ENCODE peak calls at places on chromosomes 1 and 21, in ten cellular contexts. Z is osteocyte, P is breast epithelium, S is neural progenitor cell, Y is B cell, T is thoracic aorta, J is sigmoid colon, Q is GM12865, I is tibial nerve, F is psoas muscle. B is an unnamed sample.

GRCh38 chr1:190479028-190479427 is 1.4 kb upstream of the BRINP3 start:
- DNase-seq in Z (no peak), P (no peak), S (peak; percentile 48), Y (no peak), T (no peak), J (no peak), Q (no peak), I (no peak), F (no peak), B (no peak)

GRCh38 chr1:218485241-218485928 is 140.2 kb downstream of the TGFB2 start:
- DNase-seq in Z (no peak), P (no peak), S (no peak), Y (no peak), T (no peak), J (no peak), Q (no peak), I (no peak), F (no peak), B (no peak)

GRCh38 chr1:63946866-63947491 is 173.2 kb downstream of the ROR1 start:
- DNase-seq in Z (peak; percentile 87), P (no peak), S (no peak), Y (no peak), T (peak; percentile 67), J (peak; percentile 75), Q (no peak), I (no peak), F (peak; percentile 46), B (no peak)

GRCh38 chr1:238861342-238861741 is 525.0 kb upstream of the CHRM3 start:
- DNase-seq in Z (no peak), P (no peak), S (no peak), Y (no peak), T (no peak), J (no peak), Q (no peak), I (no peak), F (no peak), B (no peak)

GRCh38 chr21:39518055-39518844 is 66.5 kb downstream of the SH3BGR start:
- DNase-seq in Z (no peak), P (peak; percentile 29), S (peak; percentile 91), Y (peak; percentile 55), T (no peak), J (no peak), Q (peak; percentile 74), I (no peak), F (peak; percentile 39), B (no peak)

GRCh38 chr1:161763522-161764098 is 2.5 kb upstream of the ATF6 start:
- DNase-seq in Z (no peak), P (no peak), S (peak; percentile 37), Y (peak; percentile 67), T (no peak), J (no peak), Q (peak; percentile 59), I (no peak), F (no peak), B (no peak)

GRCh38 chr1:4778056-4778455 is 123.6 kb downstream of the AJAP1 start:
- DNase-seq in Z (no peak), P (no peak), S (peak; percentile 52), Y (no peak), T (no peak), J (no peak), Q (no peak), I (no peak), F (no peak), B (no peak)

GRCh38 chr1:7379445-7379971 is 391.6 kb upstream of the VAMP3 start:
- DNase-seq in Z (peak; percentile 78), P (peak; percentile 68), S (peak; percentile 80), Y (no peak), T (no peak), J (peak; percentile 88), Q (no peak), I (no peak), F (no peak), B (no peak)

GRCh38 chr21:44872568-44873355 is 728 bp downstream of the PTTG1IP start:
- DNase-seq in Z (peak; percentile 84), P (peak; percentile 45), S (peak; percentile 79), Y (peak; percentile 44), T (peak; percentile 23), J (peak; percentile 87), Q (peak; percentile 36), I (no peak), F (peak; percentile 52), B (no peak)

DNA sequence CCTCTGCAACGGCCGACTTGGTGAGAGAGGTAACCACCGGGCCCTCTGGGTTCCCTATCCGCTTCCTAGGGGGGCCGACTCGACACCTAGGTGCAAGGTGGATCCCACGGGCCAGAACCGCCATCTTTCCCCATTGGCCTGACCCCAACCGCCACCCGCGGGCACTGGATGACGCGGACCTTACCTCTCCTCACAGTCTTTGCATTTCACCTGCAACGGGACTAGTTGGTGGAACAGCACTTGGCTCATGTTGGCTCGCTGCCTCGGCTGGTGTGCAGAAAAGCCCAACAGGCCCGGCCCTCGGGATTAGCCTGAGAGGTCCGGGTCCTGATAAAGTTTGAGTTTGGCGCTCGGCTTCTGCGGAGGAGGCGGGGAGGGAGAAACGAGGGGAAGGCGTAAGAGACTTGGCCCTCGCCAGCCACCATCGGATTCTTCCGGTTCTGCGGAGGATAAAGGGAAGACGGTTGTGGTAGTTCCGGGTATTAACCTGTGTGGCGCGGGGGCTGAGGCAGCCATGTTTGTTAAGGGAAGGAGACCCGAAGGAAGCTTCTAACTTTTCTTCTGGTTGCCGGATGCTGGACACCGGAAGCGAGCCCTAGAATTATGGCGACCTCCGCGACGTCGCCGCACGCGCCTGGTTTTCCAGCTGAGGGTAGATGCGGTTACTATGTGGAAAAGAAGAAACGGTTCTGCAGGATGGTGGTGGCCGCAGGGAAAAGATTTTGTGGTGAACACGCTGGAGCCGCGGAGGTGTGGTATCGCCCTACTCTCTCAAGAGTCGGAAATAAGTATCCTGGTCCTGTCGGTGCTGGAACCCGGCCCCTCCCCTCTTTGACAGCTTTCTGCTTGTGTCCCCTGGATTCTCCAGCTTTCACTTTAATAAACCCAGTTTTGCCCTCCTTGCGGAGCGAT is at the start of the genes SASS6 and TRMT13:
- DNase-seq in Z (peak; percentile 98), P (peak; percentile 92), S (peak; percentile 97), Y (peak; percentile 92), T (peak; percentile 93), J (peak; percentile 98), Q (peak; percentile 98), I (peak; percentile 89), F (peak; percentile 97), B (peak; percentile 98)
- TF ChIP-seq CTCF in Z (no peak), P (no peak), S (no peak), Y (no peak), T (no peak), J (no peak), Q (no peak), I (peak; percentile 67), F (no peak), B (no peak)

DNA sequence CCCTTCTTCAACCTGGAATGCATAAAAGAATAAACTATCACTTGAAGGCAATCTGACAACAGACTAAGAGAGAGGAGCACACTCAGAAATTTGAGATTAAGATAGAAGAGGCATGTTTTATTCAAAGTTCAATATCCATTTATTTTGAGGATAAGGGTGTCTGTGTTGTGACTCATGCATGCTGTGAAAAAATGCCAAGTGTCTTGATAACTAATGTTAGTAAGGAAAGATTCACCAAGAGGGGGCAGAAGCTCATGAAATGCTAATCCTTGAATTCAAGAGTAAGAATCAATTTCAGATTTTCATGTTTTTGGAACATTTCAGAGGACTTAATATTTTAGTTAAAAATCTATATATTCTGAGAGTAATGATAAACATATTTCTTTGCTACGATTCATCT is 94.0 kb downstream of the IFI44 start:
- DNase-seq in Z (no peak), P (no peak), S (no peak), Y (no peak), T (no peak), J (no peak), Q (no peak), I (no peak), F (no peak), B (no peak)
- TF ChIP-seq CTCF in Z (peak; percentile 36), P (no peak), S (no peak), Y (no peak), T (no peak), J (no peak), Q (no peak), I (no peak), F (no peak), B (no peak)

GRCh38 chr1:160579216-160579701 is at the start of gene CD84:
- DNase-seq in Z (no peak), P (no peak), S (no peak), Y (peak; percentile 43), T (no peak), J (no peak), Q (no peak), I (no peak), F (no peak), B (no peak)

GRCh38 chr1:160578694-160579191 is 553 bp downstream of the CD84 start:
- DNase-seq in Z (no peak), P (no peak), S (no peak), Y (no peak), T (no peak), J (no peak), Q (no peak), I (no peak), F (no peak), B (no peak)

GRCh38 chr1:160577661-160578060 is 1.6 kb downstream of the CD84 start:
- DNase-seq in Z (no peak), P (no peak), S (no peak), Y (no peak), T (no peak), J (no peak), Q (no peak), I (no peak), F (no peak), B (no peak)

GRCh38 chr1:160576866-160577265 is 2.4 kb downstream of the CD84 start:
- DNase-seq in Z (no peak), P (no peak), S (no peak), Y (no peak), T (no peak), J (no peak), Q (no peak), I (no peak), F (no peak), B (no peak)

DNA sequence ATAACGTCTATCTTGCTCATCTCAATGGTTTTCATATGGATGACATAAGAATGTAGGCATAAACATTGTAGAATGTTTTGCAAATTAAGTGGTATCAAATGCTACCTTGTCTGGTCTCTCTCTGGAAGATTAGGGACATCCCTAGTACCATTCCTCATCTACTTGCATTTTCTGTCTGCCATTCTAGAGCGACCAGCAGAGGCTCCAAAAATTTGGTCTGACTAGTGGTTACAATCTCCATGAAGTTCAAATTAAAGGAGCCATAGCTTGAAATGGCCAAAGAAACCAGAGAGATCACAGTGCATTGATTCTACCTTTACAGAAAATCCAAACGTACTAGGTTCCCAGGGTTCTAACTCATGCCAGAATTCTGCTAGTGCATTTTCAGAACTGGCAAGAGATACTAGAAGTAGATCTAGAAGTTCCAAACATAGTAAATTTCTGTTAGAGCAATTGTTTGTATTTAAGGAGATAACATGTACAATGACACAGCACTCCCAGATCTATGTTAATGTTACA is 1.1 kb downstream of the CD84 start:
- DNase-seq in Z (no peak), P (no peak), S (no peak), Y (no peak), T (no peak), J (no peak), Q (no peak), I (no peak), F (no peak), B (no peak)
- TF ChIP-seq CTCF in Z (no peak), P (no peak), S (no peak), Y (no peak), T (no peak), J (no peak), Q (no peak), I (no peak), F (no peak), B (no peak)

GRCh38 chr1:50425376-50426107 is 2.3 kb upstream of the DMRTA2 start:
- DNase-seq in Z (no peak), P (no peak), S (peak; percentile 75), Y (peak; percentile 12), T (no peak), J (no peak), Q (no peak), I (no peak), F (no peak), B (no peak)
- TF ChIP-seq CTCF in Z (no peak), P (no peak), S (peak; percentile 39), Y (no peak), T (no peak), J (no peak), Q (no peak), I (no peak), F (no peak), B (no peak)